ENCODE peak calls at places on chromosomes 13 and 19, in nine cellular contexts. M is GM23338, L is neural crest cell, G is fibroblast of lung, J is right atrium auricular region, I is osteoblast, E is colonic mucosa, Q is AG09309, H is cardiac muscle cell. K is an unnamed sample.

GRCh38 chr19:49686503-49687088 is 2.8 kb upstream of the ADM5 start:
- DNase-seq in Q (no peak), L (no peak), G (no peak), E (no peak), I (peak), M (no peak), H (no peak), J (no peak), K (no peak)

GRCh38 chr13:50441141-50441540 is 402.4 kb downstream of the DLEU7 start:
- DNase-seq in E (no peak), J (no peak), G (no peak), H (no peak), Q (no peak), L (no peak), I (no peak), M (no peak), K (no peak)

GRCh38 chr19:19270749-19271571 is 2.1 kb downstream of the TM6SF2 start:
- DNase-seq in H (no peak), Q (no peak), G (no peak), J (no peak), I (peak), E (no peak), L (no peak), M (no peak), K (no peak)

GRCh38 chr13:106958690-106959089 is 390.8 kb upstream of the ARGLU1 start:
- DNase-seq in G (no peak), L (no peak), E (no peak), M (no peak), I (no peak), H (no peak), Q (no peak), J (no peak), K (no peak)

GRCh38 chr19:2809387-2810140 is 10.1 kb upstream of the ZNF554 start:
- DNase-seq in L (no peak), M (no peak), J (no peak), Q (no peak), E (no peak), I (peak), G (no peak), H (no peak), K (no peak)

GRCh38 chr13:47853236-47853635 is 147.8 kb downstream of the SUCLA2 start:
- DNase-seq in H (peak), G (no peak), Q (peak), M (no peak), L (no peak), E (no peak), J (no peak), I (no peak), K (no peak)

GRCh38 chr13:114132419-114133121 is at the start of gene RASA3:
- DNase-seq in M (peak), Q (no peak), E (peak), H (peak), G (peak), J (no peak), I (peak), L (peak), K (peak)

GRCh38 chr19:8336072-8336569 is 6.9 kb downstream of the KANK3 start:
- DNase-seq in J (no peak), G (no peak), I (no peak), Q (no peak), H (no peak), L (no peak), E (no peak), M (peak), K (no peak)

GRCh38 chr13:93318538-93318937 is 91.9 kb downstream of the GPC6 start:
- DNase-seq in E (no peak), L (no peak), Q (no peak), G (peak), H (peak), I (no peak), J (no peak), M (peak), K (no peak)

GRCh38 chr13:79776538-79776937 is 295.6 kb downstream of the NDFIP2 start:
- DNase-seq in J (no peak), G (peak), E (no peak), H (peak), M (no peak), I (no peak), L (no peak), Q (no peak), K (no peak)

GRCh38 chr19:10872551-10873107 is 1.3 kb downstream of the CARM1 start:
- DNase-seq in I (peak), L (no peak), H (no peak), E (no peak), G (no peak), M (no peak), J (no peak), Q (no peak), K (no peak)

GRCh38 chr13:42484396-42484795 is 89.6 kb upstream of the TNFSF11 start:
- DNase-seq in J (no peak), H (peak), L (no peak), E (no peak), Q (no peak), M (no peak), I (peak), G (peak), K (no peak)

GRCh38 chr13:51542358-51542972 is 41.8 kb upstream of the WDFY2 start:
- DNase-seq in J (no peak), E (no peak), L (peak), M (peak), I (no peak), Q (no peak), G (peak), H (peak), K (no peak)

GRCh38 chr13:112670864-112671263 is 19.0 kb upstream of the ATP11A start:
- DNase-seq in G (no peak), E (no peak), Q (no peak), M (no peak), J (no peak), H (no peak), I (no peak), L (no peak), K (no peak)

GRCh38 chr19:3108775-3109174 is 14.6 kb downstream of the GNA11 start:
- DNase-seq in G (peak), L (peak), I (peak), J (peak), H (peak), Q (no peak), M (peak), E (peak), K (peak)

GRCh38 chr13:19597523-19597922 is 35.9 kb upstream of the MPHOSPH8 start:
- DNase-seq in G (peak), M (no peak), E (no peak), J (no peak), I (peak), Q (peak), H (peak), L (no peak), K (no peak)

GRCh38 chr19:34274284-34274826 is 20.0 kb downstream of the GARRE1 start:
- DNase-seq in L (no peak), G (no peak), Q (no peak), M (no peak), E (no peak), H (peak), I (peak), J (no peak), K (no peak)

GRCh38 chr13:95343944-95344343 is 42.7 kb upstream of the ABCC4 start:
- DNase-seq in J (no peak), I (no peak), E (no peak), M (no peak), L (no peak), Q (no peak), G (no peak), H (peak), K (no peak)

GRCh38 chr19:43524922-43525835 is 1.8 kb downstream of the ETHE1 start:
- DNase-seq in J (peak), I (peak), Q (no peak), L (no peak), G (peak), E (peak), M (peak), H (peak), K (peak)

GRCh38 chr13:93227906-93228801 is 1.5 kb downstream of the GPC6 start:
- DNase-seq in Q (peak), L (peak), G (peak), J (peak), M (peak), E (peak), I (peak), H (peak), K (no peak)

GRCh38 chr19:7382694-7383093 is 34.0 kb downstream of the ARHGEF18 start:
- DNase-seq in M (no peak), H (no peak), L (no peak), Q (no peak), J (no peak), I (no peak), E (no peak), G (no peak), K (no peak)

GRCh38 chr13:97202761-97203160 is 19.4 kb upstream of the MBNL2 start:
- DNase-seq in L (no peak), G (no peak), H (no peak), I (no peak), M (no peak), J (no peak), E (no peak), Q (no peak), K (no peak)

GRCh38 chr13:90105276-90105675 is 1242.2 kb upstream of the MIR17HG start:
- DNase-seq in J (no peak), E (no peak), G (peak), I (no peak), Q (no peak), H (peak), M (no peak), L (no peak), K (no peak)

GRCh38 chr13:46057251-46058015 is 4.9 kb upstream of the ZC3H13 start:
- DNase-seq in M (no peak), L (no peak), H (no peak), E (no peak), G (no peak), Q (no peak), I (peak), J (no peak), K (no peak)

DNA sequence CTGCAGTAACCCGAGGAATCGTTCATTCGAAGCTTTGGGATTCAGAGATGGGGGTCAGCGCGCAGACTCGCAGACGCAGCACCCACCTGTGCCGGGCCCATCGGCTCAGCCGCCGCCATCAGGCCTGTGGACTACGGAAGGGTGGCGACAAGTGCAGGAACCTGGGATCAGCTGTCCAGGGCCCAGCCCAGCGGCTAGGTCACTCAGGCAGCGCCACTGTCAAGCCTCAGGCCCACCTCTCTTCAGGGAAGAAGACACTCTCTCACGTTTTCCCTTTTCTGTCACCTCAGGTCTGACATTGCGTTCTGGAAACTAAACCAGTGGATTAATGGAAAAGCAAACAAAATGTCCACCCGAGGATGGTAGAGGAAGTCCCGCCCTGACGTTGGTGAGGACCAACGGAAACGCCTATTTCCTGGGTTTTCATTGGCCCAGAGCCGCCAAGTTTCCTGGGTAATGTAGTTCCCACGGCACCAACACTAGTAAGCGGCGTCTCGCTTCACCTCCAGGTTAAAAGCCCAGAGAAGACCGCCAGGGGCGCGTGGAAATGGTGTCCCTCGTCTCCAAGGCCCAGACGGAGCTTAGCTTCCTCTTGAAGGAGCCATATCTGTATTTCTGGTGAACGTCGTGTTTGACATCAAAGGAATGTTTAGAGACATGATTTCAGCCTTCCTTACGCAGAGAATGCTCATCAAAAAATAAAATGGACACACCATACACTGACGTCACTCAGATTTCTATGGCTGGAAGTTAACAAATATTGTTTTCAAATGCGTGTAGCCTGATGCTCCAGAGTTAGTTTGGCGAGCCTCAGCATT is at the start of gene ZNF772:
- DNase-seq in M (peak), L (peak), I (peak), J (peak), Q (peak), G (peak), H (peak), E (peak), K (peak)
- TF ChIP-seq CTCF in M (peak), L (peak), I (peak), J (peak), Q (peak), G (peak), H (peak), E (no peak), K (peak)

GRCh38 chr13:28531195-28531955 is 36.4 kb upstream of the FLT1 start:
- DNase-seq in Q (no peak), E (peak), H (peak), G (peak), I (peak), L (peak), M (peak), J (peak), K (no peak)

GRCh38 chr13:28531956-28532225 is 37.0 kb upstream of the FLT1 start:
- DNase-seq in Q (no peak), H (no peak), I (no peak), M (no peak), L (no peak), E (no peak), G (no peak), J (no peak), K (no peak)

GRCh38 chr13:28529836-28530235 is 34.9 kb upstream of the FLT1 start:
- DNase-seq in E (no peak), L (no peak), M (no peak), Q (no peak), I (no peak), G (no peak), J (no peak), H (no peak), K (no peak)

GRCh38 chr13:28532226-28533048 is 37.5 kb upstream of the FLT1 start:
- DNase-seq in E (no peak), Q (no peak), L (peak), J (no peak), M (peak), G (no peak), H (peak), I (peak), K (no peak)

GRCh38 chr13:28530729-28531194 is 35.8 kb upstream of the FLT1 start:
- DNase-seq in L (no peak), Q (no peak), J (no peak), I (peak), E (no peak), H (peak), M (no peak), G (peak), K (no peak)
- TF ChIP-seq CTCF in L (no peak), Q (peak), J (no peak), I (peak), E (no peak), H (peak), M (no peak), G (peak), K (no peak)

GRCh38 chr19:55099557-55100506 is 17.6 kb downstream of the PPP1R12C start:
- DNase-seq in I (peak), G (no peak), E (no peak), L (no peak), M (peak), Q (no peak), H (no peak), J (no peak), K (no peak)
- TF ChIP-seq CTCF in I (peak), G (peak), E (no peak), L (peak), M (peak), Q (no peak), H (peak), J (peak), K (no peak)

DNA sequence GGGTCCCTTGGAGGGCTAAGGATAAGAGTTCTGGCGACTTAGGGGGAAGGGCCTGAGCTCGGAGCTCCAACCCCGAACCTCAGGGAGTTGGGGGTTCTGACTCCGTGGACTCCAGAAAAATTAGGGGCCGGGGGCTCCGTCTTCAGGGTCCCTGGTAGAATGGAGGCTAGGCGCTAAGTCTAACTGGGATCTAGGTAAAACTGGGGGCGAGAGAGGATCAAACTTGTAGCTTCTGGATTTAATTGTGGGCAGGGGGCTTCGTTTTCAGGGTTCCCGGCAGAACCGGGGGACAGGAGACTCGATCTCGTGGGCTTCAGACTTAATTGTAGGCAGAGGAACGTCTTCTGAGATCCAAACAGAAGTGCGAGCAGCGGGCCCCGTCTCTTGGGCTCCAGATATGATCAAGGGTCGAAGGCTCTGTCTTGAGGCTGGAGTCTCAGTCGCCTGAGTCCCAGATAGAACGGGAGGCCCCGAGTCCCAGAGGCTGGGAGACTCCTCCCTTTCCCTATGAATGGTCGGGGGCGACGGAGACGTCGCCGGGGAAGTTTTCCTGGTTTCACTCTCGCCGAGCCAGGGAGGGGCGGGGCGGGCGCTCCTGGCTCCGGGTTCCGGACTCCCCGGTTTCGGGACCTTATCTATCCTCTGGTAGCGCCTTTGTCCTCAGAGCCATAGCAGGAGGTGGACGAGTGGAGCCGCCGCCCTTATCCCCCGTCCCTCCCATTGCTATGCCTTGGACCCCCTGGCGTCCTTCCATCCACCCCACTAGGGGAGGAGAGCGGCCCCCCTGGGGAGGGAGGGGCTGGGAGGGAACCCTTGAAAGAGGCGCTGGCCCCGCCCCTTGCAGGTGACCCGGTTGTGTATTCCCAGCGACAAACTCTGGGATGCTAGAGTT is 1.3 kb downstream of the NECTIN2 start:
- DNase-seq in H (peak), J (peak), E (peak), G (peak), Q (no peak), I (peak), M (peak), L (peak), K (no peak)
- TF ChIP-seq CTCF in H (no peak), J (no peak), E (no peak), G (no peak), Q (no peak), I (no peak), M (no peak), L (no peak), K (no peak)

GRCh38 chr19:15525291-15525690 is 17.0 kb downstream of the CYP4F22 start:
- DNase-seq in M (no peak), G (no peak), I (no peak), H (no peak), J (no peak), Q (no peak), L (no peak), E (no peak), K (no peak)
- TF ChIP-seq CTCF in M (no peak), G (no peak), I (no peak), H (no peak), J (no peak), Q (no peak), L (no peak), E (no peak), K (no peak)

DNA sequence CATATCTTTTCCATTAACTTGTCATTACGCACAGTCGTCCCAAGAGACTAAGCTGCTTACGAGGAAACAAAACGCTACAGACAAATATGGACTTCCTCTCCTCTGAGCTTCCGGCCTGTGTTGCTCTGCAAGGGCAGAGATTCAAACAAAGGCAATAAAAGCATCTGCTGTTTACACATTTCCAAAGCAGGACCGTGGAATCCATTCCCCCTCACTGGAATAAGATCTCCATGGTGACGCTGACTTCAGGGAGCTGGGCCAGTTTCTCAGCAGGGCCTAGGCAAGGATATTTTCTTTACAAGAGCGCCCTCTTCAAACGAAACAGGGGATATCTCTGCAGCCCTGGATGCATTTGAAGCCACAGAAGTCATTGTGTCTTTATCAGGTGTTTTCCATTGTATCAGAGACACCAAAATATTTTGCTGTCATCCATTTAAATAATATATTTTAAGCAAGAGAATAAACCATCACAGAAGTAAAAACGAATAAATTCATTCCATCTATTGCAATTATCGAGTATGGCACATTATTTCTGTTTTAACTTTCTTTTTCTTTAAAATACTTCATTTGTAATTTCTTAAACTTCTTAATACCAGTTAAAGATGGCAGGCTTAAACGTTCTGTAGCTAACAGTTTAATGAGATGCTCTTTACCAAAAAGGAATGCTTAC is 177.5 kb downstream of the DCLK1 start:
- DNase-seq in G (peak), J (peak), Q (peak), M (peak), L (peak), H (peak), I (peak), E (peak), K (no peak)
- TF ChIP-seq CTCF in G (peak), J (peak), Q (peak), M (peak), L (peak), H (peak), I (peak), E (no peak), K (no peak)

GRCh38 chr19:13101590-13102415 is 855 bp downstream of the LYL1 start:
- DNase-seq in J (no peak), I (no peak), Q (no peak), G (no peak), H (no peak), E (no peak), M (no peak), L (no peak), K (no peak)
- TF ChIP-seq CTCF in J (no peak), I (no peak), Q (no peak), G (no peak), H (no peak), E (no peak), M (no peak), L (no peak), K (no peak)

K was measured in CD4-positive, alpha-beta T cell.